ENCODE peak calls at places on chromosomes 16 and 17, in four cellular contexts. G is choroid plexus epithelial cell, M is NCI-H187, I is ovary. E is an unnamed sample.

GRCh38 chr17:42266918-42267766 is 9.0 kb downstream of the STAT5B start:
- DNase-seq in M (no peak), I (no peak), G (peak), E (peak)

GRCh38 chr16:70520612-70521297 is 2.6 kb downstream of the COG4 start:
- DNase-seq in I (no peak), M (no peak), G (peak), E (peak)

GRCh38 chr17:62595484-62595883 is 32.0 kb upstream of the MRC2 start:
- DNase-seq in I (no peak), G (no peak), M (no peak), E (no peak)

GRCh38 chr17:39536468-39536867 is 71.3 kb downstream of the NEUROD2 start:
- DNase-seq in I (no peak), G (no peak), M (no peak), E (no peak)

GRCh38 chr16:17359778-17360177 is 111.0 kb downstream of the XYLT1 start:
- DNase-seq in M (no peak), I (no peak), G (no peak), E (no peak)

GRCh38 chr16:70635356-70636016 is 10.9 kb upstream of the IL34 start:
- DNase-seq in M (no peak), G (peak), I (peak), E (peak)

GRCh38 chr16:49776085-49776501 is 79.8 kb downstream of the ZNF423 start:
- DNase-seq in G (peak), M (no peak), I (no peak), E (peak)

GRCh38 chr16:75265911-75266701 is 14.7 kb upstream of the BCAR1 start:
- DNase-seq in G (peak), I (peak), M (peak), E (peak)

GRCh38 chr16:85947511-85948509 is 48.8 kb downstream of the IRF8 start:
- DNase-seq in G (no peak), M (no peak), I (no peak), E (no peak)

GRCh38 chr17:33046361-33047255 is 55.0 kb downstream of the SPACA3 start:
- DNase-seq in G (no peak), I (no peak), M (no peak), E (no peak)

GRCh38 chr17:33142703-33143299 is 150.3 kb downstream of the ASIC2 start:
- DNase-seq in G (peak), I (no peak), M (no peak), E (peak)

GRCh38 chr16:47872228-47872627 is 283.6 kb downstream of the ABCC12 start:
- DNase-seq in M (no peak), I (no peak), G (no peak), E (no peak)

GRCh38 chr16:74748710-74749073 is 25.9 kb downstream of the FA2H start:
- DNase-seq in G (no peak), I (no peak), M (no peak), E (no peak)

GRCh38 chr16:19837331-19837943 is 47.2 kb downstream of the GPRC5B start:
- DNase-seq in G (no peak), I (no peak), M (no peak), E (no peak)

E was measured in fibroblast of pulmonary artery.